ENCODE peak calls at places on chromosomes 4 and X, in eight cellular contexts. U, D, Y, J, M, S, Z and N are unnamed samples.

GRCh38 chrX:72009731-72010130 is 99.1 kb downstream of the NHSL2 start:
- DNase-seq in U (no peak), D (no peak), Y (no peak), J (no peak), M (no peak), S (no peak), Z (no peak), N (no peak)

GRCh38 chr4:187618701-187619278 is 376.8 kb upstream of the ZFP42 start:
- DNase-seq in U (no peak), D (no peak), Y (no peak), J (peak), M (no peak), S (no peak), Z (no peak), N (no peak)

GRCh38 chrX:18674417-18674787 is 2.5 kb upstream of the RS1 start:
- DNase-seq in U (peak), D (peak), Y (no peak), J (no peak), M (no peak), S (peak), Z (peak), N (no peak)

GRCh38 chr4:145545538-145546224 is 64.0 kb downstream of the SMAD1 start:
- DNase-seq in U (no peak), D (no peak), Y (peak), J (peak), M (no peak), S (no peak), Z (no peak), N (peak)

GRCh38 chr4:143641406-143641805 is 59.1 kb downstream of the FREM3 start:
- DNase-seq in U (no peak), D (no peak), Y (no peak), J (no peak), M (no peak), S (no peak), Z (no peak), N (no peak)

GRCh38 chr4:164440196-164440595 is 313.7 kb upstream of the SMIM31 start:
- DNase-seq in U (no peak), D (no peak), Y (no peak), J (peak), M (no peak), S (no peak), Z (no peak), N (no peak)

GRCh38 chr4:139942284-139942683 is 211.7 kb downstream of the MAML3 start:
- DNase-seq in U (no peak), D (no peak), Y (no peak), J (no peak), M (no peak), S (no peak), Z (no peak), N (no peak)

GRCh38 chrX:110280954-110281353 is 36.9 kb downstream of the AMMECR1 start:
- DNase-seq in U (no peak), D (no peak), Y (no peak), J (peak), M (no peak), S (no peak), Z (no peak), N (no peak)

GRCh38 chr4:80322716-80323115 is 12.8 kb upstream of the CFAP299 start:
- DNase-seq in U (no peak), D (no peak), Y (no peak), J (peak), M (no peak), S (peak), Z (no peak), N (no peak)

GRCh38 chr4:78200004-78200403 is 142.9 kb downstream of the FRAS1 start:
- DNase-seq in U (no peak), D (no peak), Y (no peak), J (no peak), M (no peak), S (no peak), Z (no peak), N (no peak)

GRCh38 chr4:105092356-105092755 is 54.3 kb upstream of the TET2 start:
- DNase-seq in U (no peak), D (no peak), Y (peak), J (no peak), M (no peak), S (no peak), Z (no peak), N (peak)

GRCh38 chr4:147958459-147959065 is 226.7 kb downstream of the ARHGAP10 start:
- DNase-seq in U (no peak), D (no peak), Y (no peak), J (no peak), M (no peak), S (no peak), Z (no peak), N (no peak)

GRCh38 chrX:38879631-38880220 is 78.5 kb downstream of the MID1IP1 start:
- DNase-seq in U (no peak), D (no peak), Y (no peak), J (no peak), M (no peak), S (no peak), Z (peak), N (no peak)